ENCODE peak calls at places on chromosomes 6 and 20, in four cellular contexts. S is tibial nerve, M is left ventricle myocardium inferior, F is cardiac fibroblast. I is an unnamed sample.

GRCh38 chr6:83824388-83824801 is 28.8 kb upstream of the RIPPLY2 start:
- DNase-seq in S (no peak), M (no peak), F (peak), I (no peak)

GRCh38 chr6:79079425-79080130 is 1.5 kb upstream of the PHIP start:
- DNase-seq in S (no peak), M (no peak), F (peak), I (no peak)

GRCh38 chr20:63978319-63979220 is 872 bp downstream of the SAMD10 start:
- DNase-seq in S (no peak), M (peak), F (peak), I (peak)

GRCh38 chr20:61558726-61559125 is 306.7 kb downstream of the CDH4 start:
- DNase-seq in S (no peak), M (no peak), F (no peak), I (no peak)

GRCh38 chr20:36272547-36273220 is 33.5 kb upstream of the DLGAP4 start:
- DNase-seq in S (no peak), M (no peak), F (no peak), I (no peak)

GRCh38 chr20:14412102-14412501 is 74.7 kb upstream of the FLRT3 start:
- DNase-seq in S (no peak), M (no peak), F (no peak), I (no peak)

GRCh38 chr6:111173946-111174345 is 86.6 kb downstream of the SLC16A10 start:
- DNase-seq in S (no peak), M (no peak), F (no peak), I (no peak)

GRCh38 chr6:5782783-5783567 is 223.8 kb downstream of the NRN1 start:
- DNase-seq in S (no peak), M (peak), F (no peak), I (no peak)

GRCh38 chr20:40741507-40742106 is 52.6 kb upstream of the MAFB start:
- DNase-seq in S (no peak), M (peak), F (peak), I (no peak)

GRCh38 chr20:63941282-63942060 is 14.7 kb downstream of the UCKL1 start:
- DNase-seq in S (no peak), M (peak), F (peak), I (no peak)

GRCh38 chr6:157091832-157092231 is 231.5 kb downstream of the TMEM242 start:
- DNase-seq in S (no peak), M (no peak), F (no peak), I (no peak)

GRCh38 chr20:35699914-35700624 is 864 bp downstream of the ROMO1 start:
- DNase-seq in S (no peak), M (no peak), F (peak), I (no peak)

GRCh38 chr6:142850653-142851434 is 94.1 kb downstream of the HIVEP2 start:
- DNase-seq in S (no peak), M (no peak), F (no peak), I (no peak)

GRCh38 chr6:159934181-159934580 is 34.7 kb upstream of the IGF2R start:
- DNase-seq in S (no peak), M (no peak), F (no peak), I (no peak)

GRCh38 chr6:27726620-27727023 is 185.6 kb downstream of the OR2B2 start:
- DNase-seq in S (no peak), M (no peak), F (no peak), I (no peak)

GRCh38 chr6:55679503-55679902 is 100.5 kb upstream of the HMGCLL1 start:
- DNase-seq in S (no peak), M (no peak), F (no peak), I (no peak)

GRCh38 chr6:139860193-139860592 is 485.7 kb upstream of the CITED2 start:
- DNase-seq in S (no peak), M (no peak), F (no peak), I (no peak)

GRCh38 chr6:145562771-145563615 is 172.3 kb downstream of the EPM2A start:
- DNase-seq in S (no peak), M (no peak), F (no peak), I (no peak)

GRCh38 chr6:19477563-19477962 is 359.6 kb upstream of the ID4 start:
- DNase-seq in S (no peak), M (no peak), F (no peak), I (no peak)

GRCh38 chr6:19470333-19470732 is 366.8 kb upstream of the ID4 start:
- DNase-seq in S (no peak), M (no peak), F (no peak), I (no peak)

GRCh38 chr6:19478273-19478672 is 358.9 kb upstream of the ID4 start:
- DNase-seq in S (no peak), M (no peak), F (no peak), I (no peak)

GRCh38 chr6:19472168-19472567 is 365.0 kb upstream of the ID4 start:
- DNase-seq in S (no peak), M (no peak), F (peak), I (no peak)

DNA sequence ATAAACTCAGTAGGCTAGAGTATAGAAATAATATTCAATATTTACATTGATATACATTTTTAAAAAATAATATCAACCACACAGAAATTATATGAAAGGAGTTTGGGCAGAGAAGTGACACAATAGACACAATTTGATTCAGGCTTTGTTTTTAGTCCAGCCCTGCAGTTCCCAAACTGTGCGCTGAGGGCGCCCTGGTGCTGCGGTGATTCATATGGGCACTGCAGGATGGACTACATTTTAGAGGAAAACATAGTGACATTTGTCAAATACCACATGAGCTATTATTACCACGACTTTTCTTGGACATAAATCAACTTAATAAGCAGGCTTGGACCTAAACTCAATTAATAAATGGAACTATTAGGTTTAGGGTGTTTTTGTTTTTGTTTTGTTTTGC is 364.3 kb upstream of the ID4 start:
- DNase-seq in S (no peak), M (no peak), F (no peak), I (no peak)
- TF ChIP-seq CTCF in S (no peak), M (no peak), F (peak), I (no peak)

DNA sequence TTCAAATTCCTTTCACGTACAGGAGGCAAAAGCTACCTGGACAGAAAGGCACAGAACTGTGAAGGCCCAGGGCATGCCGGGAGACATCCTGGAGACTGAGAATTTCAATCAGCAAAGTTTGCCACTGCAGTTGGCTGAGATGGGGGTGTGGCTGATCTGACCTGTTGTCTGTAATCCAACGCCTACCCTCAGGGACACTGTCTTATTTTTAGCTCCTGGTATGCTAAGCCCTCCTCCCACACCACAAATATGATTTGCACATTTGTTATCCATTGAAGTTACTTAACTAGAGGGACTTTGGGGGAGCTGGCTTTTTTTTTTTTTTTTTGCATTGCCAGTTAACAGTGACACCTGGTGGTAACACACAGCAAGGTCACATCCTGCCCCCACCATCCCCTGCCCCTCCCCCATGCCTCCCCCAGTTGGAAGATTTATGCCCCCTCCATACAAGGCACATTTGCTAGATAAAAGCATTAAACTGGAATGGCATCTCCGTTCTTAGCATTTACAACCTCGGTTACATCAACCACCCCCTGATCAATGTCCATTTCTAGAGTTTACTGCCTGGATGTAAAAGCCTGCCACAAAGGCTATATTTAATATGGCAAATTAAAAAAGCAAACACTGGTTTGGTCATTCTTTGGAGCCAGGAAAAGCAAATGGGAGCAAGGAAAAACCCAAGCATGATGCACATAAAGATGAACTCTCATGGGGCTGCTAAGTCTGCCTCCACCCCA is 40.3 kb downstream of the TTI1 start:
- DNase-seq in S (no peak), M (peak), F (peak), I (no peak)
- TF ChIP-seq CTCF in S (peak), M (peak), F (peak), I (peak)

GRCh38 chr20:2102585-2103453 is 1.2 kb downstream of the STK35 start:
- DNase-seq in S (peak), M (peak), F (peak), I (peak)
- TF ChIP-seq CTCF in S (no peak), M (no peak), F (no peak), I (no peak)

GRCh38 chr6:3888153-3888957 is 39.2 kb downstream of the FAM50B start:
- DNase-seq in S (peak), M (peak), F (peak), I (no peak)

GRCh38 chr6:3885262-3886036 is 36.3 kb downstream of the FAM50B start:
- DNase-seq in S (no peak), M (no peak), F (no peak), I (no peak)

GRCh38 chr6:3882865-3883264 is 33.7 kb downstream of the FAM50B start:
- DNase-seq in S (no peak), M (no peak), F (peak), I (no peak)

GRCh38 chr6:3884007-3884745 is 35.0 kb downstream of the FAM50B start:
- DNase-seq in S (no peak), M (no peak), F (peak), I (no peak)

DNA sequence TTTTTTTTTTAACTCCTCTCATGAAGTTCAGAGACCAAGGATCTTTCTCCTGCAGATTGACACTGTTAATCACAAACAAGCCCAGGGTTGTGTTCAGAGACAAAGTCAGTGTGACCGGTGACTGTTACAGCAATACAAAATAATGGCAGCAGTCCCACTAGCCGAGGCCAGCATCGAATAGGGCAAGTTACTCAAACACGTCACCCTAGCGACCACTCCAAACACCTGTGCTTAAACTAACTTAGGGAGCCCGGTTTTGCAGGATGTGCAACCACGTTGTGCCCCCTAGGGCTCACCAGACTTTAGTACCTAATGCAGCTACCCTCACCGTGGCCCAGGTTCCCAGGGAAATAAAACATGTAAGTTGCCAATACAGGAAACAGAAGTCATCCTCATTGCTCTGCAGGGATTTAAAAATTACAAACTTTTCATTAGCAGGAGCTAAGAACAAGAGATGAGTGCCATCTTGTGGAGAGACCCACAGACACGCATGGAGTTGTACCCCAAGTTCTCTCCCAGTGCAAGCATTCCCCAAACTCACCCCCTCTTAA is 38.1 kb downstream of the FAM50B start:
- DNase-seq in S (no peak), M (no peak), F (peak), I (no peak)
- TF ChIP-seq CTCF in S (peak), M (peak), F (peak), I (no peak)